ENCODE peak calls at places on chromosomes 2 and 18, in six cellular contexts. R is activated T-helper 9 cell treated with anti-CD3 and anti-CD28 coated beads, Interleukin-2, amount 50 U/mL, for 16 hours; F is activated T-helper 1 cell treated with Interleukin-2 at 50 U/mL for 16 hours; M is choroid plexus epithelial cell; Q is kidney epithelial cell; U is NCI-H2081. A is an unnamed sample.

GRCh38 chr2:191846787-191847620 is at the start of gene CAVIN2:
- DNase-seq in U (no peak), M (peak), R (no peak), F (no peak), Q (no peak), A (no peak)

GRCh38 chr2:157127249-157128012 is 130.1 kb upstream of the GALNT5 start:
- DNase-seq in R (no peak), M (no peak), U (no peak), Q (no peak), F (no peak), A (no peak)

GRCh38 chr18:5417342-5417741 is 121.8 kb upstream of the ZBTB14 start:
- DNase-seq in Q (no peak), U (no peak), F (no peak), R (no peak), M (peak), A (no peak)

GRCh38 chr18:3069671-3070433 is 56.9 kb upstream of the LPIN2 start:
- DNase-seq in Q (no peak), M (peak), U (no peak), F (no peak), R (no peak), A (no peak)

GRCh38 chr2:55839182-55839819 is 84.3 kb downstream of the EFEMP1 start:
- DNase-seq in M (peak), Q (no peak), F (no peak), U (peak), R (no peak), A (no peak)

GRCh38 chr18:36440614-36441013 is 143.1 kb downstream of the FHOD3 start:
- DNase-seq in M (peak), F (no peak), U (no peak), Q (peak), R (no peak), A (no peak)

GRCh38 chr2:152242787-152243472 is 67.4 kb upstream of the STAM2 start:
- DNase-seq in F (no peak), Q (no peak), U (no peak), R (no peak), M (no peak), A (no peak)

GRCh38 chr2:81835318-81836000 is 1530.9 kb upstream of the LRRTM1 start:
- DNase-seq in R (no peak), M (peak), F (no peak), U (no peak), Q (no peak), A (no peak)

GRCh38 chr18:10518595-10519273 is 7.1 kb upstream of the NAPG start:
- DNase-seq in M (peak), U (peak), F (no peak), Q (no peak), R (no peak), A (no peak)

GRCh38 chr2:45283764-45284620 is 274.7 kb upstream of the SIX2 start:
- DNase-seq in M (peak), U (no peak), R (no peak), Q (no peak), F (no peak), A (no peak)

GRCh38 chr2:12044857-12045256 is 298.4 kb downstream of the LPIN1 start:
- DNase-seq in U (no peak), Q (no peak), M (no peak), F (peak), R (no peak), A (no peak)

GRCh38 chr2:19863303-19864041 is 38.3 kb downstream of the TTC32 start:
- DNase-seq in M (peak), U (no peak), Q (peak), F (peak), R (peak), A (peak)

GRCh38 chr2:88738271-88738670 is 46.8 kb downstream of the RPIA start:
- DNase-seq in U (no peak), Q (no peak), M (peak), R (no peak), F (no peak), A (no peak)

GRCh38 chr2:16199882-16200590 is 259.7 kb downstream of the MYCN start:
- DNase-seq in Q (no peak), R (no peak), M (no peak), F (no peak), U (no peak), A (no peak)

GRCh38 chr2:170848587-170848986 is 31.9 kb downstream of the GAD1 start:
- DNase-seq in F (no peak), Q (peak), M (peak), R (no peak), U (no peak), A (no peak)

GRCh38 chr2:191746809-191747208 is 68.9 kb downstream of the NABP1 start:
- DNase-seq in U (no peak), M (no peak), F (no peak), R (no peak), Q (no peak), A (no peak)

GRCh38 chr2:19876751-19877150 is 25.0 kb downstream of the TTC32 start:
- DNase-seq in Q (no peak), U (no peak), R (no peak), M (peak), F (no peak), A (no peak)

GRCh38 chr2:1778566-1778965 is 34.3 kb upstream of the PXDN start:
- DNase-seq in R (no peak), U (no peak), F (no peak), M (no peak), Q (no peak), A (no peak)

GRCh38 chr18:51363384-51363783 is 165.9 kb upstream of the MEX3C start:
- DNase-seq in F (no peak), M (no peak), R (no peak), Q (no peak), U (no peak), A (no peak)

GRCh38 chr2:38930600-38930999 is 40.9 kb downstream of the ARHGEF33 start:
- DNase-seq in F (no peak), U (no peak), R (no peak), Q (no peak), M (no peak), A (no peak)

GRCh38 chr2:161415467-161416293 is 417 bp upstream of the TBR1 start:
- DNase-seq in U (peak), F (no peak), Q (no peak), R (no peak), M (no peak), A (no peak)

GRCh38 chr2:240066489-240066888 is 13.2 kb upstream of the OR6B3 start:
- DNase-seq in R (no peak), Q (no peak), U (no peak), M (no peak), F (no peak), A (no peak)

GRCh38 chr2:68225119-68225632 is 27.2 kb downstream of the PPP3R1 start:
- DNase-seq in M (peak), U (peak), Q (no peak), R (no peak), F (peak), A (no peak)

GRCh38 chr2:181074457-181074856 is 94.1 kb downstream of the UBE2E3 start:
- DNase-seq in F (no peak), M (peak), R (no peak), Q (no peak), U (no peak), A (no peak)

GRCh38 chr18:50559750-50560680 is at the start of gene MAPK4:
- DNase-seq in F (no peak), U (peak), Q (no peak), R (no peak), M (peak), A (no peak)

GRCh38 chr18:49277395-49278036 is 182.9 kb downstream of the DYM start:
- DNase-seq in F (no peak), Q (no peak), U (no peak), R (no peak), M (peak), A (no peak)

GRCh38 chr2:71154798-71155197 is 24.4 kb downstream of the MPHOSPH10 start:
- DNase-seq in Q (no peak), M (peak), U (no peak), F (no peak), R (no peak), A (no peak)

GRCh38 chr2:69026026-69026425 is 13.0 kb downstream of the ANTXR1 start:
- DNase-seq in R (no peak), F (no peak), Q (no peak), M (peak), U (peak), A (no peak)

GRCh38 chr2:166333809-166334208 is 41.9 kb downstream of the SCN9A start:
- DNase-seq in Q (no peak), M (no peak), U (no peak), F (no peak), R (no peak), A (no peak)

A was measured in activated gamma-delta T cell treated with anti-CD3 and anti-CD28 coated beads, Interleukin-2, amount 50 U/mL, for 16 hours.